ENCODE peak calls at places on chromosomes 16 and 17, in nine cellular contexts. I, T, R, G, V, P, C, D and E are unnamed samples.

GRCh38 chr17:4968166-4968915 is 724 bp upstream of the SPAG7 start:
- DNase-seq in I (peak; percentile 47), T (peak; percentile 57), V (no peak), G (no peak), C (no peak), R (peak; percentile 91), D (peak; percentile 30), P (no peak), E (no peak)

GRCh38 chr16:84839054-84839453 is 19.3 kb downstream of the CRISPLD2 start:
- DNase-seq in D (no peak), C (peak; percentile 32), T (no peak), P (peak; percentile 78), I (no peak), R (no peak), V (peak; percentile 84), G (no peak), E (peak; percentile 88)

GRCh38 chr16:84103678-84104077 is 13.1 kb downstream of the MBTPS1 start:
- DNase-seq in P (no peak), I (no peak), T (no peak), R (no peak), C (peak; percentile 49), G (no peak), D (peak; percentile 34), V (peak; percentile 9), E (no peak)

GRCh38 chr17:75059369-75060345 is 12.6 kb downstream of the KCTD2 start:
- DNase-seq in G (no peak), D (no peak), T (peak; percentile 69), R (no peak), C (peak; percentile 60), I (no peak), P (no peak), V (peak; percentile 84), E (peak; percentile 98)

GRCh38 chr16:67936876-67937605 is 391 bp upstream of the PSMB10 start:
- DNase-seq in P (no peak), C (peak; percentile 50), D (no peak), G (peak; percentile 94), R (no peak), I (no peak), T (no peak), V (no peak), E (peak; percentile 84)

GRCh38 chr17:7263071-7263800 is 958 bp upstream of the CLDN7 start:
- DNase-seq in T (peak; percentile 88), P (no peak), D (peak; percentile 88), G (no peak), R (peak; percentile 96), C (peak; percentile 69), I (peak; percentile 79), V (no peak), E (peak; percentile 80)

GRCh38 chr17:48308591-48308990 is 121.4 kb downstream of the SKAP1 start:
- DNase-seq in C (no peak), R (no peak), G (no peak), I (no peak), T (no peak), P (no peak), D (no peak), V (no peak), E (no peak)

GRCh38 chr16:83968483-83968865 is 430 bp downstream of the NECAB2 start:
- DNase-seq in V (no peak), P (no peak), C (no peak), T (peak; percentile 38), D (no peak), R (no peak), I (peak; percentile 91), G (no peak), E (peak; percentile 94)

GRCh38 chr17:56160395-56160889 is 7.2 kb downstream of the ANKFN1 start:
- DNase-seq in I (no peak), R (no peak), D (no peak), G (no peak), T (no peak), V (no peak), C (no peak), P (no peak), E (no peak)

GRCh38 chr17:70355185-70355584 is 185.9 kb downstream of the KCNJ2 start:
- DNase-seq in I (no peak), G (no peak), D (no peak), T (no peak), C (no peak), P (no peak), R (no peak), V (no peak), E (peak; percentile 6)

GRCh38 chr16:56787185-56787584 is 57.3 kb downstream of the NUP93 start:
- DNase-seq in D (no peak), V (no peak), G (no peak), C (no peak), P (no peak), I (no peak), T (no peak), R (peak; percentile 32), E (no peak)
- H4K20me1 ChIP-seq in D (no peaks in the 10 kb centered on the region), V (no peaks in the 10 kb centered on the region), G (no peaks in the 10 kb centered on the region), C (no peaks in the 10 kb centered on the region), P (peaks cover 50% of the 10 kb centered on the region), I (peaks cover 7% of the 10 kb centered on the region), T (no peaks in the 10 kb centered on the region), R (no peaks in the 10 kb centered on the region), E (no peaks in the 10 kb centered on the region)

DNA sequence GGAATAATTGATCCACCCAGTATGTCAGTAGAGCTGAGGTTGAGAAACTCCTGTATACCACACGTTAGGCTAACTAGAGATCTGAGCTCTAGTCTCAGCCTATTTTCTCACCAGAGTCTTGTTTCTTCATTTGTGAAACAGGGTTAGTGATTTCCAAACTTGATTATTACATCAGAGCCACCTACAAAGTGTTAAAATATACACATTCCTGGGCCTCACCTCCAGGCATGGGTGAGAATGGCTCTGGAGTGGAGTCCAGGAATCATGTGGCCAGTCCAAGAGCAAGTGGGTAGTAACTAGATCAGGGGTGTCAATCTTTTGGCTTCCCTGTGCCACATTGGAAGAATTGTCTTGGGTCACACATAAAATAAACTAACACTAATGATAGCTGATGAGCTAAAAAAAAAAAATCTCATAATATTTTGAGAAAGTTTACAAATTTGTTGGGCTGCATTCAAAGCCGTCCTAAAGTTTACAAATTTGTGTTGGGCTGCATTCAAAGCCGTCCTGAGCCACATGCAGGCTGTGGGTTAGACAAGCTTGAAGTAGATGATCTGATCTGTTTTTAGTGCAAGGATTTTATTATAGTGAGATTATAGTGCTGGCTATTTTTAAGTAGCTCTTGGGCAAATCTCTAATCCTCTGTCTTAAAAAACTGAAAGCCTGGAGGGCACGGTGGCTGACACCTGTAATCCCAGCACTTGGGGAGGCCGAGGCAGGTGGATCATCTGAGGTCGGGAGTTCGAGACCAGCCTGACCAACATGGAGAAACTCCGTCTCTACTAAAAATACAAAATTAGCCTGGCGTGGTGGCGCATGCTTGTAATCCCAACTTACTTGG is 20.4 kb downstream of the PRCD start:
- DNase-seq in T (no peak), I (no peak), C (peak; percentile 13), P (no peak), G (no peak), D (no peak), V (no peak), R (no peak), E (peak; percentile 8)
- H4K20me1 ChIP-seq in T (peaks cover 36% of the 10 kb centered on the region), I (peaks cover 25% of the 10 kb centered on the region), C (peaks cover 55% of the 10 kb centered on the region), P (peaks cover 57% of the 10 kb centered on the region), G (peaks cover 39% of the 10 kb centered on the region), D (peaks cover 43% of the 10 kb centered on the region), V (no peaks in the 10 kb centered on the region), R (no peaks in the 10 kb centered on the region), E (peaks cover 47% of the 10 kb centered on the region)

GRCh38 chr16:12206031-12206748 is 229.7 kb downstream of the SNX29 start:
- DNase-seq in T (no peak), P (no peak), V (no peak), C (no peak), R (no peak), D (no peak), I (no peak), G (no peak), E (no peak)

GRCh38 chr16:12203780-12204351 is 227.3 kb downstream of the SNX29 start:
- DNase-seq in G (no peak), I (no peak), D (no peak), P (no peak), R (no peak), T (no peak), C (no peak), V (no peak), E (no peak)

GRCh38 chr16:12204601-12205000 is 228.1 kb downstream of the SNX29 start:
- DNase-seq in G (no peak), T (no peak), C (no peak), D (no peak), R (no peak), P (no peak), V (no peak), I (no peak), E (no peak)

GRCh38 chr16:12206749-12207142 is 230.2 kb downstream of the SNX29 start:
- DNase-seq in V (no peak), C (no peak), I (no peak), P (no peak), T (no peak), D (no peak), R (no peak), G (no peak), E (no peak)

DNA sequence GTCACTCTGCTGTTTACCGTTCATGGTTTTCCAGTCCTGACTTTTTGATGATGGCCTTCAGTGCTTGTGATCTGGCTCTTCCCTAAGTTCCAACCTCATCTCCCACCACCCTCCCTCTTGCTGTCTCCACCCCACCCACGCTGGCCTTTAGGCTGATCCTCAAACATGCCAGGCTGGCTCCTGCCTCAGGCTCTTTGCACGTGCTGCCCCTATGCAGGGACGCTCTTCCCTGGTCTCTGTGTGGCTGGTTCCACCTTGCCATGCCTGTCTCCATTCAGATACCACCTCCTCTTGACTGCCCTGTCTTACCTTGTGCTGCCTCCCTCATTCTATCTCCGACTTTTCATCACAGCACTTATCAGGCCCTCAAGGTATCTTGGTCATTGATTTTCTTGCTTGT is 228.8 kb downstream of the SNX29 start:
- DNase-seq in P (no peak), G (no peak), V (no peak), I (no peak), R (no peak), D (no peak), C (no peak), T (no peak), E (no peak)
- H4K20me1 ChIP-seq in P (peaks cover 17% of the 10 kb centered on the region), G (no peaks in the 10 kb centered on the region), V (no peaks in the 10 kb centered on the region), I (peaks cover 32% of the 10 kb centered on the region), R (no peaks in the 10 kb centered on the region), D (no peaks in the 10 kb centered on the region), C (no peaks in the 10 kb centered on the region), T (no peaks in the 10 kb centered on the region), E (peaks cover 5% of the 10 kb centered on the region)

GRCh38 chr16:89344846-89345577 is 127.5 kb downstream of the ZNF778 start:
- DNase-seq in I (no peak), G (no peak), R (no peak), C (no peak), D (no peak), V (no peak), T (no peak), P (no peak), E (peak; percentile 79)

GRCh38 chr16:89347807-89348206 is 130.3 kb downstream of the ZNF778 start:
- DNase-seq in D (no peak), V (no peak), T (no peak), G (no peak), C (no peak), R (no peak), P (no peak), I (no peak), E (no peak)

GRCh38 chr16:89345663-89346150 is 128.2 kb downstream of the ZNF778 start:
- DNase-seq in R (no peak), D (no peak), C (peak; percentile 6), V (no peak), I (no peak), P (no peak), G (no peak), T (peak; percentile 50), E (peak; percentile 37)

GRCh38 chr16:89344314-89344828 is 126.9 kb downstream of the ZNF778 start:
- DNase-seq in C (no peak), P (no peak), D (no peak), I (no peak), V (no peak), T (no peak), G (no peak), R (no peak), E (peak; percentile 71)

GRCh38 chr16:89346869-89347268 is 129.4 kb downstream of the ZNF778 start:
- DNase-seq in R (no peak), I (no peak), G (no peak), P (no peak), C (no peak), V (no peak), D (no peak), T (no peak), E (peak; percentile 53)
- H4K20me1 ChIP-seq in R (no peaks in the 10 kb centered on the region), I (peaks cover 63% of the 10 kb centered on the region), G (peaks cover 41% of the 10 kb centered on the region), P (peaks cover 99% of the 10 kb centered on the region), C (peaks cover 21% of the 10 kb centered on the region), V (peaks cover 3% of the 10 kb centered on the region), D (peaks cover 99% of the 10 kb centered on the region), T (peaks cover 99% of the 10 kb centered on the region), E (peaks cover 80% of the 10 kb centered on the region)